ENCODE peak calls at places on chromosomes 1 and 21, in five cellular contexts. V is NCI-H1092; B is activated T-helper 2 cell treated with anti-CD3 and anti-CD28 coated beads, Interferon-gamma antibody, Interleukin-2, Interleukin-4, amounts not matched to agents 10 μg/mL and 5 μg/mL and 100 μg/mL, durations not matched to agents 14 hours and 24 hours and 36 hours; N is non-pigmented ciliary epithelial cell; H is stimulated activated CD8-positive, alpha-beta memory T cell treated with anti-CD3 and anti-CD28 coated beads, Interleukin-15, amount 100 ng/mL, for 24 hours. G is an unnamed sample.
A peak's percentile ranks its signal among the peaks of the same experiment; 100 is the strongest.

GRCh38 chr1:1621682-1622577 is 6.6 kb downstream of the MIB2 start:
- DNase-seq in V (no peak), B (no peak), N (no peak), H (no peak), G (no peak)

GRCh38 chr1:84164156-84164555 is 20.1 kb downstream of the PRKACB start:
- DNase-seq in V (peak; percentile 63), B (no peak), N (no peak), H (no peak), G (no peak)

GRCh38 chr21:45507888-45508508 is 34.2 kb downstream of the SLC19A1 start:
- DNase-seq in V (no peak), B (no peak), N (no peak), H (no peak), G (no peak)

GRCh38 chr1:170856455-170856854 is 78.9 kb upstream of the MROH9 start:
- DNase-seq in V (no peak), B (no peak), N (no peak), H (no peak), G (no peak)

GRCh38 chr1:17405898-17406759 is 33.3 kb downstream of the RCC2 start:
- DNase-seq in V (no peak), B (no peak), N (no peak), H (peak; percentile 8), G (peak; percentile 8)

GRCh38 chr1:231724876-231725647 is 98.5 kb downstream of the DISC1 start:
- DNase-seq in V (no peak), B (no peak), N (no peak), H (no peak), G (no peak)

GRCh38 chr1:74395492-74395891 is 116.9 kb downstream of the LRRC53 start:
- DNase-seq in V (no peak), B (no peak), N (peak; percentile 23), H (no peak), G (peak; percentile 18)

GRCh38 chr1:168236836-168237611 is 11.2 kb downstream of the SFT2D2 start:
- DNase-seq in V (no peak), B (peak; percentile 58), N (no peak), H (no peak), G (no peak)

GRCh38 chr1:192151176-192151575 is 7.1 kb upstream of the RGS18 start:
- DNase-seq in V (no peak), B (no peak), N (no peak), H (no peak), G (no peak)

GRCh38 chr1:217891966-217892365 is 260.8 kb downstream of the SPATA17 start:
- DNase-seq in V (no peak), B (no peak), N (no peak), H (no peak), G (no peak)

GRCh38 chr1:156664949-156665411 is 12.2 kb downstream of the NES start:
- DNase-seq in V (no peak), B (no peak), N (no peak), H (no peak), G (no peak)

GRCh38 chr1:229434005-229434640 is at the start of gene ACTA1:
- DNase-seq in V (no peak), B (no peak), N (no peak), H (no peak), G (no peak)

GRCh38 chr1:85467929-85468540 is 3.1 kb upstream of the DDAH1 start:
- DNase-seq in V (no peak), B (no peak), N (no peak), H (no peak), G (no peak)

GRCh38 chr1:156086256-156086662 is 4.0 kb upstream of the MEX3A start:
- DNase-seq in V (no peak), B (no peak), N (no peak), H (no peak), G (no peak)

GRCh38 chr1:111515291-111516007 is 12.0 kb upstream of the ADORA3 start:
- DNase-seq in V (no peak), B (no peak), N (no peak), H (no peak), G (no peak)